ENCODE peak calls at places on chromosomes 16 and 17, in seven cellular contexts. H is cardiac muscle cell, C is mammary epithelial cell, U is tibial nerve, N is heart left ventricle, D is A549, B is testis. O is an unnamed sample.

GRCh38 chr17:65430209-65430833 is 131.1 kb downstream of the AXIN2 start:
- DNase-seq in D (no peak), U (no peak), N (no peak), H (no peak), B (no peak), C (no peak), O (no peak)

GRCh38 chr17:9893606-9894005 is 11.5 kb downstream of the RCVRN start:
- DNase-seq in C (no peak), N (no peak), U (no peak), B (no peak), D (no peak), H (peak), O (no peak)

GRCh38 chr16:50393461-50394214 is 24.9 kb upstream of the BRD7 start:
- DNase-seq in C (no peak), B (no peak), U (no peak), H (no peak), D (no peak), N (no peak), O (no peak)

GRCh38 chr16:27352026-27352425 is 38.3 kb downstream of the IL4R start:
- DNase-seq in D (no peak), H (no peak), N (no peak), B (no peak), U (no peak), C (no peak), O (no peak)

GRCh38 chr17:10743316-10744009 is 13.6 kb upstream of the TMEM220 start:
- DNase-seq in H (peak), C (no peak), N (no peak), D (no peak), U (no peak), B (no peak), O (no peak)

GRCh38 chr17:19341211-19341631 is 21.3 kb downstream of the B9D1 start:
- DNase-seq in D (no peak), H (no peak), B (no peak), C (no peak), N (no peak), U (no peak), O (no peak)

GRCh38 chr17:1059131-1059795 is 62.3 kb downstream of the TIMM22 start:
- DNase-seq in C (no peak), U (no peak), N (no peak), H (no peak), D (no peak), B (no peak), O (no peak)

GRCh38 chr17:16486373-16487250 is 5.4 kb downstream of the LRRC75A start:
- DNase-seq in D (no peak), C (peak), U (peak), N (peak), H (peak), B (peak), O (peak)

GRCh38 chr16:79653337-79654000 is 52.9 kb upstream of the MAF start:
- DNase-seq in N (peak), U (no peak), D (no peak), C (no peak), H (peak), B (peak), O (no peak)

GRCh38 chr17:17325816-17326215 is 22.6 kb downstream of the NT5M start:
- DNase-seq in U (no peak), B (no peak), D (no peak), N (no peak), C (no peak), H (no peak), O (no peak)

GRCh38 chr17:27551701-27552466 is 79.1 kb upstream of the LGALS9 start:
- DNase-seq in C (peak), B (no peak), D (peak), H (no peak), N (no peak), U (no peak), O (peak)

GRCh38 chr17:74389094-74389753 is 21.9 kb downstream of the GPR142 start:
- DNase-seq in C (no peak), D (no peak), N (no peak), U (no peak), B (no peak), H (no peak), O (no peak)

GRCh38 chr17:73262676-73263642 is 1.3 kb upstream of the CPSF4L start:
- DNase-seq in H (peak), D (no peak), U (no peak), C (no peak), B (no peak), N (no peak), O (no peak)

GRCh38 chr17:2484876-2485275 is 26.8 kb downstream of the METTL16 start:
- DNase-seq in D (no peak), N (no peak), B (no peak), U (no peak), H (no peak), C (peak), O (no peak)

GRCh38 chr16:81446318-81447275 is 2.0 kb downstream of the CMIP start:
- DNase-seq in C (peak), N (no peak), D (peak), H (no peak), B (no peak), U (no peak), O (peak)

GRCh38 chr16:396605-397004 is 394 bp upstream of the NME4 start:
- DNase-seq in U (no peak), C (no peak), H (peak), N (peak), B (peak), D (peak), O (peak)

GRCh38 chr16:9297437-9298113 is 206.1 kb downstream of the HAPSTR1 start:
- DNase-seq in N (peak), U (no peak), B (peak), H (no peak), C (no peak), D (peak), O (no peak)

GRCh38 chr16:80981103-80981502 is 25.6 kb downstream of the CMC2 start:
- DNase-seq in B (no peak), D (no peak), H (no peak), C (no peak), N (no peak), U (no peak), O (no peak)

GRCh38 chr17:67016039-67016762 is 28.2 kb upstream of the CACNG1 start:
- DNase-seq in B (no peak), H (no peak), U (no peak), C (no peak), N (no peak), D (no peak), O (no peak)

GRCh38 chr17:42182927-42183734 is 2.1 kb downstream of the HCRT start:
- DNase-seq in C (peak), H (peak), D (peak), B (no peak), N (no peak), U (no peak), O (no peak)

GRCh38 chr16:54817432-54817831 is 113.2 kb upstream of the IRX5 start:
- DNase-seq in H (peak), N (peak), C (peak), B (no peak), U (no peak), D (peak), O (no peak)

GRCh38 chr16:70433456-70434103 is 5.3 kb downstream of the ST3GAL2 start:
- DNase-seq in C (no peak), B (no peak), H (peak), D (no peak), U (no peak), N (peak), O (peak)

GRCh38 chr17:80891096-80892018 is 100.3 kb upstream of the CHMP6 start:
- DNase-seq in N (no peak), B (no peak), H (peak), U (no peak), D (peak), C (peak), O (peak)

GRCh38 chr16:27745348-27745747 is 195.4 kb downstream of the KATNIP start:
- DNase-seq in H (peak), N (no peak), B (no peak), D (peak), C (no peak), U (no peak), O (no peak)

GRCh38 chr17:35775039-35775438 is 14.4 kb downstream of the C17orf50 start:
- DNase-seq in B (no peak), C (no peak), U (no peak), N (no peak), D (no peak), H (no peak), O (no peak)

GRCh38 chr17:76833747-76834146 is 34.5 kb upstream of the MGAT5B start:
- DNase-seq in H (no peak), B (no peak), D (no peak), C (no peak), U (no peak), N (no peak), O (no peak)

DNA sequence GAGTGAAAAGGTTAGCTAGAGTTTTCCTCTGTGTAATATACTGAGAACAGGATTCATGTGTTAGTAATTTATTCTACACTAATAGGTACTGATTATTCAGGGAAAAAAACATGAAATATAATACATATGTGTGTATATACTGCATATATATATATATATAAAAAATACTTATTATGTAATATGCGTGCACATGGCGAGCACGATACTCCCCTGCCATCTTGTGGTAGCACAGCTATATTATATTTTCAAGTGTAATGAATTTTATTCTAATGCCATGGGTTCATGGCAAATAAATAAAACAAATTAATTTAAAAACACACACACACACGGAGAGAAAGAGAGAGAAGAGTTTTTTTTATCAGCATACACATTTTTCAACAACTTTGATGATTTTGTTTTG is 460.6 kb downstream of the KCNJ2 start:
- DNase-seq in C (no peak), H (peak), N (no peak), U (no peak), B (no peak), D (peak), O (no peak)
- TF ChIP-seq CTCF in C (peak), H (peak), N (peak), U (no peak), B (no peak), D (peak), O (peak)

DNA sequence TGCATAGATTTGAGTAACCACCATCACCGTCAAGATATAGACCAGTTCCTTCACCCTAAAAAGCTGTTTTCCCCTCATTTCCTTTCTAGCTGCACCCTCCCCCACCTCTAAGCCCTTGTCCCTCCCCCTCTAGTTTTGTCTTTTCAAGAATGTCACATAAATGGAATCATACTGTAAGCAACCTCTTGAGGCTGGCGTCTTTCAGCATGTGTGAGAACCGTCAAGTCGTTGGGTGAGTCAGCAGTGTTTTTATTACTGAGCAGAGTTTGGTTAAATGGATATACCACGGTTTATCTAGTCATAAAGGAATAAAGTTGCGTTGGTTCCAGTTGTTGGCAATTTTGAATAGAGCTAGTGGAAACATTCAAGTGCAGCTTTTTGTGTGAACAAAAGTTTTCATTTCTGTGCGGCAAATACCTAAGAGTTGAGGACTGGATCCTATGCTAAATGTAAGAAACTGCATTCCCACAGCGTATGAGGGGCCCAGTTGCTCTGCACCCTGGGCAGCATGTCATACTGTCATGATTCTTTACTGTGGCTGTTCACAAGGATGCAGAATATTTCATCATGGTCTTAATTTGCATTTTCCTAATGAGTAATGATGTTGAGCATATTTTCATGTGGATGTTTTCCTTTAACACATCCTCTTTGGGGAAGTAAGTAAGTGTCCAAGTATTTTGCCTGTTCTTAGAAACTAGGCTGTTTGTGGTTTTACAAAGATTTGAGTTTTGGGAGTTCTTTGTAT is 264.3 kb downstream of the CPPED1 start:
- DNase-seq in U (no peak), C (peak), D (no peak), B (no peak), N (no peak), H (no peak), O (peak)
- H3K4me3 ChIP-seq in U (no peak), C (no peak), D (no peak), B (no peak), N (no peak), H (no peak), O (no peak)

GRCh38 chr17:57849874-57850754 is at the start of gene MRPS23:
- DNase-seq in C (peak), D (peak), H (peak), U (peak), B (peak), N (peak), O (peak)
- TF ChIP-seq CTCF in C (no peak), D (no peak), H (no peak), U (peak), B (no peak), N (no peak), O (no peak)

GRCh38 chr16:67924140-67924906 is 7.3 kb downstream of the CTRL start:
- DNase-seq in D (no peak), H (no peak), N (no peak), B (no peak), C (no peak), U (no peak), O (no peak)

GRCh38 chr16:67922221-67922620 is 9.4 kb downstream of the CTRL start:
- DNase-seq in B (no peak), H (no peak), C (no peak), N (no peak), D (no peak), U (no peak), O (no peak)

GRCh38 chr16:67919618-67920210 is 11.9 kb downstream of the CTRL start:
- DNase-seq in D (no peak), U (no peak), N (no peak), H (no peak), C (no peak), B (no peak), O (no peak)

GRCh38 chr16:67923414-67924127 is 8.1 kb downstream of the CTRL start:
- DNase-seq in B (peak), H (no peak), D (no peak), C (no peak), U (no peak), N (no peak), O (no peak)

GRCh38 chr16:67922740-67923139 is 8.9 kb downstream of the CTRL start:
- DNase-seq in H (no peak), B (no peak), C (no peak), U (no peak), D (no peak), N (no peak), O (no peak)
- H3K4me3 ChIP-seq in H (no peak), B (no peak), C (no peak), U (no peak), D (no peak), N (no peak), O (no peak)